ENCODE peak calls at places on chromosomes 5 and 9, in nine cellular contexts. One of them, this sample, is unnamed.

GRCh38 chr5:57824047-57824446 is 341.4 kb upstream of the ACTBL2 start:
- DNase-seq in NCI-H1092 treated with DMSO at 0.1 percent for 48 hours: no peak
- DNase-seq in activated CD4-positive, alpha-beta T cell treated with anti-CD3 and anti-CD28 coated beads for 4 hours: no peak
- DNase-seq in mammary epithelial cell: peak; percentile 98
- DNase-seq in GM04504: peak; percentile 40
- DNase-seq in testis: no peak
- DNase-seq in cardiac muscle cell: no peak
- DNase-seq in endothelial cell: no peak
- DNase-seq in GM03348: peak; percentile 63
- DNase-seq in this sample: no peak

GRCh38 chr5:78755822-78756429 is 107.4 kb upstream of the LHFPL2 start:
- DNase-seq in NCI-H1092 treated with DMSO at 0.1 percent for 48 hours: no peak
- DNase-seq in activated CD4-positive, alpha-beta T cell treated with anti-CD3 and anti-CD28 coated beads for 4 hours: no peak
- DNase-seq in mammary epithelial cell: no peak
- DNase-seq in GM04504: no peak
- DNase-seq in testis: no peak
- DNase-seq in cardiac muscle cell: no peak
- DNase-seq in endothelial cell: no peak
- DNase-seq in GM03348: peak; percentile 56
- DNase-seq in this sample: no peak

GRCh38 chr9:125785187-125785840 is 38.1 kb downstream of the PBX3 start:
- DNase-seq in NCI-H1092 treated with DMSO at 0.1 percent for 48 hours: no peak
- DNase-seq in activated CD4-positive, alpha-beta T cell treated with anti-CD3 and anti-CD28 coated beads for 4 hours: peak; percentile 6
- DNase-seq in mammary epithelial cell: no peak
- DNase-seq in GM04504: no peak
- DNase-seq in testis: no peak
- DNase-seq in cardiac muscle cell: no peak
- DNase-seq in endothelial cell: no peak
- DNase-seq in GM03348: no peak
- DNase-seq in this sample: no peak

GRCh38 chr5:170639221-170639925 is 135.6 kb downstream of the KCNIP1 start:
- DNase-seq in NCI-H1092 treated with DMSO at 0.1 percent for 48 hours: no peak
- DNase-seq in activated CD4-positive, alpha-beta T cell treated with anti-CD3 and anti-CD28 coated beads for 4 hours: no peak
- DNase-seq in mammary epithelial cell: no peak
- DNase-seq in GM04504: no peak
- DNase-seq in testis: no peak
- DNase-seq in cardiac muscle cell: no peak
- DNase-seq in endothelial cell: no peak
- DNase-seq in GM03348: no peak
- DNase-seq in this sample: no peak

GRCh38 chr9:97572196-97572891 is 60.8 kb downstream of the TSTD2 start:
- DNase-seq in NCI-H1092 treated with DMSO at 0.1 percent for 48 hours: no peak
- DNase-seq in activated CD4-positive, alpha-beta T cell treated with anti-CD3 and anti-CD28 coated beads for 4 hours: no peak
- DNase-seq in mammary epithelial cell: no peak
- DNase-seq in GM04504: no peak
- DNase-seq in testis: no peak
- DNase-seq in cardiac muscle cell: no peak
- DNase-seq in endothelial cell: no peak
- DNase-seq in GM03348: no peak
- DNase-seq in this sample: no peak

GRCh38 chr9:93598647-93599241 is 22.4 kb downstream of the PHF2 start:
- DNase-seq in NCI-H1092 treated with DMSO at 0.1 percent for 48 hours: no peak
- DNase-seq in activated CD4-positive, alpha-beta T cell treated with anti-CD3 and anti-CD28 coated beads for 4 hours: no peak
- DNase-seq in mammary epithelial cell: no peak
- DNase-seq in GM04504: no peak
- DNase-seq in testis: no peak
- DNase-seq in cardiac muscle cell: no peak
- DNase-seq in endothelial cell: no peak
- DNase-seq in GM03348: peak; percentile 40
- DNase-seq in this sample: no peak

GRCh38 chr9:3525088-3525835 is 539 bp downstream of the RFX3 start:
- DNase-seq in NCI-H1092 treated with DMSO at 0.1 percent for 48 hours: peak; percentile 60
- DNase-seq in activated CD4-positive, alpha-beta T cell treated with anti-CD3 and anti-CD28 coated beads for 4 hours: peak; percentile 5
- DNase-seq in mammary epithelial cell: peak; percentile 6
- DNase-seq in GM04504: no peak
- DNase-seq in testis: no peak
- DNase-seq in cardiac muscle cell: peak; percentile 63
- DNase-seq in endothelial cell: peak; percentile 43
- DNase-seq in GM03348: peak; percentile 42
- DNase-seq in this sample: peak; percentile 51

GRCh38 chr5:45411971-45412612 is 284.1 kb downstream of the HCN1 start:
- DNase-seq in NCI-H1092 treated with DMSO at 0.1 percent for 48 hours: no peak
- DNase-seq in activated CD4-positive, alpha-beta T cell treated with anti-CD3 and anti-CD28 coated beads for 4 hours: no peak
- DNase-seq in mammary epithelial cell: no peak
- DNase-seq in GM04504: no peak
- DNase-seq in testis: no peak
- DNase-seq in cardiac muscle cell: no peak
- DNase-seq in endothelial cell: no peak
- DNase-seq in GM03348: no peak
- DNase-seq in this sample: no peak

GRCh38 chr5:66814146-66814991 is 218.2 kb downstream of the MAST4 start:
- DNase-seq in NCI-H1092 treated with DMSO at 0.1 percent for 48 hours: peak; percentile 10
- DNase-seq in activated CD4-positive, alpha-beta T cell treated with anti-CD3 and anti-CD28 coated beads for 4 hours: peak; percentile 33
- DNase-seq in mammary epithelial cell: peak; percentile 66
- DNase-seq in GM04504: peak; percentile 8
- DNase-seq in testis: peak; percentile 46
- DNase-seq in cardiac muscle cell: peak; percentile 61
- DNase-seq in endothelial cell: peak; percentile 50
- DNase-seq in GM03348: peak; percentile 72
- DNase-seq in this sample: peak; percentile 65

GRCh38 chr5:86824642-86825041 is 206.9 kb downstream of the COX7C start:
- DNase-seq in NCI-H1092 treated with DMSO at 0.1 percent for 48 hours: no peak
- DNase-seq in activated CD4-positive, alpha-beta T cell treated with anti-CD3 and anti-CD28 coated beads for 4 hours: no peak
- DNase-seq in mammary epithelial cell: no peak
- DNase-seq in GM04504: no peak
- DNase-seq in testis: no peak
- DNase-seq in cardiac muscle cell: peak; percentile 10
- DNase-seq in endothelial cell: no peak
- DNase-seq in GM03348: no peak
- DNase-seq in this sample: no peak

GRCh38 chr5:123916331-123917121 is 404.5 kb downstream of the CSNK1G3 start:
- DNase-seq in NCI-H1092 treated with DMSO at 0.1 percent for 48 hours: no peak
- DNase-seq in activated CD4-positive, alpha-beta T cell treated with anti-CD3 and anti-CD28 coated beads for 4 hours: no peak
- DNase-seq in mammary epithelial cell: peak; percentile 38
- DNase-seq in GM04504: peak; percentile 79
- DNase-seq in testis: no peak
- DNase-seq in cardiac muscle cell: peak; percentile 47
- DNase-seq in endothelial cell: no peak
- DNase-seq in GM03348: peak; percentile 62
- DNase-seq in this sample: no peak

GRCh38 chr5:77644443-77645157 is 6.1 kb upstream of the OTP start:
- DNase-seq in NCI-H1092 treated with DMSO at 0.1 percent for 48 hours: no peak
- DNase-seq in activated CD4-positive, alpha-beta T cell treated with anti-CD3 and anti-CD28 coated beads for 4 hours: no peak
- DNase-seq in mammary epithelial cell: no peak
- DNase-seq in GM04504: no peak
- DNase-seq in testis: no peak
- DNase-seq in cardiac muscle cell: no peak
- DNase-seq in endothelial cell: peak; percentile 24
- DNase-seq in GM03348: no peak
- DNase-seq in this sample: peak; percentile 58

GRCh38 chr5:206406-206805 is 11.5 kb downstream of the CCDC127 start:
- DNase-seq in NCI-H1092 treated with DMSO at 0.1 percent for 48 hours: no peak
- DNase-seq in activated CD4-positive, alpha-beta T cell treated with anti-CD3 and anti-CD28 coated beads for 4 hours: no peak
- DNase-seq in mammary epithelial cell: no peak
- DNase-seq in GM04504: no peak
- DNase-seq in testis: no peak
- DNase-seq in cardiac muscle cell: no peak
- DNase-seq in endothelial cell: no peak
- DNase-seq in GM03348: no peak
- DNase-seq in this sample: no peak

GRCh38 chr9:34568783-34569182 is 20.7 kb downstream of the CNTFR start:
- DNase-seq in NCI-H1092 treated with DMSO at 0.1 percent for 48 hours: no peak
- DNase-seq in activated CD4-positive, alpha-beta T cell treated with anti-CD3 and anti-CD28 coated beads for 4 hours: no peak
- DNase-seq in mammary epithelial cell: no peak
- DNase-seq in GM04504: no peak
- DNase-seq in testis: no peak
- DNase-seq in cardiac muscle cell: no peak
- DNase-seq in endothelial cell: no peak
- DNase-seq in GM03348: no peak
- DNase-seq in this sample: no peak

GRCh38 chr9:90659626-90660364 is 17.2 kb upstream of the DIRAS2 start:
- DNase-seq in NCI-H1092 treated with DMSO at 0.1 percent for 48 hours: no peak
- DNase-seq in activated CD4-positive, alpha-beta T cell treated with anti-CD3 and anti-CD28 coated beads for 4 hours: no peak
- DNase-seq in mammary epithelial cell: peak; percentile 85
- DNase-seq in GM04504: peak; percentile 1
- DNase-seq in testis: no peak
- DNase-seq in cardiac muscle cell: no peak
- DNase-seq in endothelial cell: no peak
- DNase-seq in GM03348: no peak
- DNase-seq in this sample: no peak

GRCh38 chr5:142543951-142544753 is 141.7 kb downstream of the FGF1 start:
- DNase-seq in NCI-H1092 treated with DMSO at 0.1 percent for 48 hours: no peak
- DNase-seq in activated CD4-positive, alpha-beta T cell treated with anti-CD3 and anti-CD28 coated beads for 4 hours: no peak
- DNase-seq in mammary epithelial cell: no peak
- DNase-seq in GM04504: no peak
- DNase-seq in testis: no peak
- DNase-seq in cardiac muscle cell: peak; percentile 43
- DNase-seq in endothelial cell: no peak
- DNase-seq in GM03348: no peak
- DNase-seq in this sample: peak; percentile 38

GRCh38 chr9:78054180-78054579 is 22.6 kb upstream of the GNAQ start:
- DNase-seq in NCI-H1092 treated with DMSO at 0.1 percent for 48 hours: no peak
- DNase-seq in activated CD4-positive, alpha-beta T cell treated with anti-CD3 and anti-CD28 coated beads for 4 hours: peak; percentile 39
- DNase-seq in mammary epithelial cell: peak; percentile 25
- DNase-seq in GM04504: no peak
- DNase-seq in testis: no peak
- DNase-seq in cardiac muscle cell: no peak
- DNase-seq in endothelial cell: no peak
- DNase-seq in GM03348: no peak
- DNase-seq in this sample: no peak

GRCh38 chr9:17611921-17612320 is 33.1 kb downstream of the SH3GL2 start:
- DNase-seq in NCI-H1092 treated with DMSO at 0.1 percent for 48 hours: no peak
- DNase-seq in activated CD4-positive, alpha-beta T cell treated with anti-CD3 and anti-CD28 coated beads for 4 hours: no peak
- DNase-seq in mammary epithelial cell: no peak
- DNase-seq in GM04504: no peak
- DNase-seq in testis: no peak
- DNase-seq in cardiac muscle cell: no peak
- DNase-seq in endothelial cell: no peak
- DNase-seq in GM03348: no peak
- DNase-seq in this sample: no peak

GRCh38 chr9:109941771-109942170 is 161.8 kb downstream of the PALM2AKAP2 start:
- DNase-seq in NCI-H1092 treated with DMSO at 0.1 percent for 48 hours: no peak
- DNase-seq in activated CD4-positive, alpha-beta T cell treated with anti-CD3 and anti-CD28 coated beads for 4 hours: no peak
- DNase-seq in mammary epithelial cell: no peak
- DNase-seq in GM04504: no peak
- DNase-seq in testis: no peak
- DNase-seq in cardiac muscle cell: no peak
- DNase-seq in endothelial cell: no peak
- DNase-seq in GM03348: no peak
- DNase-seq in this sample: no peak

GRCh38 chr5:72612810-72613209 is 105.6 kb upstream of the ZNF366 start:
- DNase-seq in NCI-H1092 treated with DMSO at 0.1 percent for 48 hours: no peak
- DNase-seq in activated CD4-positive, alpha-beta T cell treated with anti-CD3 and anti-CD28 coated beads for 4 hours: no peak
- DNase-seq in mammary epithelial cell: no peak
- DNase-seq in GM04504: no peak
- DNase-seq in testis: no peak
- DNase-seq in cardiac muscle cell: no peak
- DNase-seq in endothelial cell: no peak
- DNase-seq in GM03348: no peak
- DNase-seq in this sample: no peak

GRCh38 chr5:77302247-77302646 is 91.8 kb downstream of the PDE8B start:
- DNase-seq in NCI-H1092 treated with DMSO at 0.1 percent for 48 hours: no peak
- DNase-seq in activated CD4-positive, alpha-beta T cell treated with anti-CD3 and anti-CD28 coated beads for 4 hours: no peak
- DNase-seq in mammary epithelial cell: no peak
- DNase-seq in GM04504: no peak
- DNase-seq in testis: no peak
- DNase-seq in cardiac muscle cell: no peak
- DNase-seq in endothelial cell: no peak
- DNase-seq in GM03348: no peak
- DNase-seq in this sample: no peak

GRCh38 chr5:43652537-43653302 is 49.7 kb downstream of the NNT start:
- DNase-seq in NCI-H1092 treated with DMSO at 0.1 percent for 48 hours: no peak
- DNase-seq in activated CD4-positive, alpha-beta T cell treated with anti-CD3 and anti-CD28 coated beads for 4 hours: no peak
- DNase-seq in mammary epithelial cell: no peak
- DNase-seq in GM04504: no peak
- DNase-seq in testis: no peak
- DNase-seq in cardiac muscle cell: no peak
- DNase-seq in endothelial cell: no peak
- DNase-seq in GM03348: no peak
- DNase-seq in this sample: no peak

GRCh38 chr5:95595289-95595931 is 24.5 kb upstream of the GPR150 start:
- DNase-seq in NCI-H1092 treated with DMSO at 0.1 percent for 48 hours: no peak
- DNase-seq in activated CD4-positive, alpha-beta T cell treated with anti-CD3 and anti-CD28 coated beads for 4 hours: no peak
- DNase-seq in mammary epithelial cell: peak; percentile 27
- DNase-seq in GM04504: no peak
- DNase-seq in testis: no peak
- DNase-seq in cardiac muscle cell: no peak
- DNase-seq in endothelial cell: no peak
- DNase-seq in GM03348: no peak
- DNase-seq in this sample: no peak

GRCh38 chr5:157308826-157309465 is 43.0 kb downstream of the CYFIP2 start:
- DNase-seq in NCI-H1092 treated with DMSO at 0.1 percent for 48 hours: no peak
- DNase-seq in activated CD4-positive, alpha-beta T cell treated with anti-CD3 and anti-CD28 coated beads for 4 hours: peak; percentile 26
- DNase-seq in mammary epithelial cell: no peak
- DNase-seq in GM04504: no peak
- DNase-seq in testis: no peak
- DNase-seq in cardiac muscle cell: no peak
- DNase-seq in endothelial cell: no peak
- DNase-seq in GM03348: peak; percentile 77
- DNase-seq in this sample: no peak

GRCh38 chr9:8613346-8613825 is 813.8 kb upstream of the DMAC1 start:
- DNase-seq in NCI-H1092 treated with DMSO at 0.1 percent for 48 hours: no peak
- DNase-seq in activated CD4-positive, alpha-beta T cell treated with anti-CD3 and anti-CD28 coated beads for 4 hours: no peak
- DNase-seq in mammary epithelial cell: no peak
- DNase-seq in GM04504: no peak
- DNase-seq in testis: no peak
- DNase-seq in cardiac muscle cell: peak; percentile 37
- DNase-seq in endothelial cell: no peak
- DNase-seq in GM03348: no peak
- DNase-seq in this sample: no peak

GRCh38 chr9:85536076-85536475 is 205.7 kb downstream of the AGTPBP1 start:
- DNase-seq in NCI-H1092 treated with DMSO at 0.1 percent for 48 hours: no peak
- DNase-seq in activated CD4-positive, alpha-beta T cell treated with anti-CD3 and anti-CD28 coated beads for 4 hours: no peak
- DNase-seq in mammary epithelial cell: peak; percentile 52
- DNase-seq in GM04504: peak; percentile 24
- DNase-seq in testis: peak; percentile 46
- DNase-seq in cardiac muscle cell: no peak
- DNase-seq in endothelial cell: no peak
- DNase-seq in GM03348: peak; percentile 90
- DNase-seq in this sample: peak; percentile 72

GRCh38 chr9:137987244-137988030 is 109.9 kb downstream of the CACNA1B start:
- DNase-seq in NCI-H1092 treated with DMSO at 0.1 percent for 48 hours: no peak
- DNase-seq in activated CD4-positive, alpha-beta T cell treated with anti-CD3 and anti-CD28 coated beads for 4 hours: no peak
- DNase-seq in mammary epithelial cell: no peak
- DNase-seq in GM04504: no peak
- DNase-seq in testis: no peak
- DNase-seq in cardiac muscle cell: no peak
- DNase-seq in endothelial cell: no peak
- DNase-seq in GM03348: no peak
- DNase-seq in this sample: peak; percentile 16

GRCh38 chr5:1019001-1019651 is 10.5 kb downstream of the NKD2 start:
- DNase-seq in NCI-H1092 treated with DMSO at 0.1 percent for 48 hours: no peak
- DNase-seq in activated CD4-positive, alpha-beta T cell treated with anti-CD3 and anti-CD28 coated beads for 4 hours: no peak
- DNase-seq in mammary epithelial cell: no peak
- DNase-seq in GM04504: no peak
- DNase-seq in testis: no peak
- DNase-seq in cardiac muscle cell: no peak
- DNase-seq in endothelial cell: no peak
- DNase-seq in GM03348: no peak
- DNase-seq in this sample: no peak

GRCh38 chr5:151345808-151346478 is 1.4 kb downstream of the SLC36A2 start:
- DNase-seq in NCI-H1092 treated with DMSO at 0.1 percent for 48 hours: no peak
- DNase-seq in activated CD4-positive, alpha-beta T cell treated with anti-CD3 and anti-CD28 coated beads for 4 hours: no peak
- DNase-seq in mammary epithelial cell: peak; percentile 21
- DNase-seq in GM04504: peak; percentile 3
- DNase-seq in testis: no peak
- DNase-seq in cardiac muscle cell: no peak
- DNase-seq in endothelial cell: no peak
- DNase-seq in GM03348: peak; percentile 35
- DNase-seq in this sample: no peak

GRCh38 chr5:164153469-164154172 is 648.2 kb downstream of the MAT2B start:
- DNase-seq in NCI-H1092 treated with DMSO at 0.1 percent for 48 hours: no peak
- DNase-seq in activated CD4-positive, alpha-beta T cell treated with anti-CD3 and anti-CD28 coated beads for 4 hours: no peak
- DNase-seq in mammary epithelial cell: no peak
- DNase-seq in GM04504: no peak
- DNase-seq in testis: no peak
- DNase-seq in cardiac muscle cell: no peak
- DNase-seq in endothelial cell: no peak
- DNase-seq in GM03348: no peak
- DNase-seq in this sample: no peak

GRCh38 chr5:83001788-83002381 is 75.3 kb downstream of the TMEM167A start:
- DNase-seq in NCI-H1092 treated with DMSO at 0.1 percent for 48 hours: no peak
- DNase-seq in activated CD4-positive, alpha-beta T cell treated with anti-CD3 and anti-CD28 coated beads for 4 hours: no peak
- DNase-seq in mammary epithelial cell: no peak
- DNase-seq in GM04504: no peak
- DNase-seq in testis: no peak
- DNase-seq in cardiac muscle cell: no peak
- DNase-seq in endothelial cell: no peak
- DNase-seq in GM03348: no peak
- DNase-seq in this sample: no peak

This sample was measured in mesendoderm.